ENCODE peak calls at places on chromosomes 13 and 19, in six cellular contexts. One of them, this sample, is unnamed.

GRCh38 chr13:98938801-98939200 is 39.1 kb downstream of the DOCK9 start:
- DNase-seq in stimulated activated CD4-positive, alpha-beta T cell treated with anti-CD3 and anti-CD28 coated beads, TNF-alpha, amount 100 ng/mL, for 24 hours: no peak
- DNase-seq in coronary artery: no peak
- DNase-seq in progenitor cell of endocrine pancreas: no peak
- DNase-seq in pulmonary artery endothelial cell: no peak
- DNase-seq in CD4-positive, alpha-beta T cell: no peak
- DNase-seq in this sample: no peak

GRCh38 chr13:96229356-96229755 is 139.4 kb downstream of the HS6ST3 start:
- DNase-seq in stimulated activated CD4-positive, alpha-beta T cell treated with anti-CD3 and anti-CD28 coated beads, TNF-alpha, amount 100 ng/mL, for 24 hours: no peak
- DNase-seq in CD4-positive, alpha-beta T cell: no peak
- DNase-seq in coronary artery: no peak
- DNase-seq in progenitor cell of endocrine pancreas: no peak
- DNase-seq in pulmonary artery endothelial cell: no peak
- DNase-seq in this sample: no peak

GRCh38 chr13:27559714-27560113 is 60.6 kb downstream of the LNX2 start:
- DNase-seq in stimulated activated CD4-positive, alpha-beta T cell treated with anti-CD3 and anti-CD28 coated beads, TNF-alpha, amount 100 ng/mL, for 24 hours: no peak
- DNase-seq in coronary artery: no peak
- DNase-seq in CD4-positive, alpha-beta T cell: no peak
- DNase-seq in pulmonary artery endothelial cell: no peak
- DNase-seq in progenitor cell of endocrine pancreas: no peak
- DNase-seq in this sample: no peak

GRCh38 chr13:97259787-97260641 is 37.9 kb downstream of the MBNL2 start:
- DNase-seq in CD4-positive, alpha-beta T cell: no peak
- DNase-seq in stimulated activated CD4-positive, alpha-beta T cell treated with anti-CD3 and anti-CD28 coated beads, TNF-alpha, amount 100 ng/mL, for 24 hours: no peak
- DNase-seq in coronary artery: no peak
- DNase-seq in progenitor cell of endocrine pancreas: no peak
- DNase-seq in pulmonary artery endothelial cell: peak; percentile 74
- DNase-seq in this sample: no peak

GRCh38 chr13:28110414-28110813 is 10.0 kb upstream of the FLT3 start:
- DNase-seq in coronary artery: no peak
- DNase-seq in stimulated activated CD4-positive, alpha-beta T cell treated with anti-CD3 and anti-CD28 coated beads, TNF-alpha, amount 100 ng/mL, for 24 hours: no peak
- DNase-seq in CD4-positive, alpha-beta T cell: no peak
- DNase-seq in progenitor cell of endocrine pancreas: no peak
- DNase-seq in pulmonary artery endothelial cell: no peak
- DNase-seq in this sample: no peak

GRCh38 chr13:92573467-92574057 is 653.0 kb upstream of the GPC6 start:
- DNase-seq in CD4-positive, alpha-beta T cell: no peak
- DNase-seq in progenitor cell of endocrine pancreas: no peak
- DNase-seq in pulmonary artery endothelial cell: no peak
- DNase-seq in coronary artery: no peak
- DNase-seq in stimulated activated CD4-positive, alpha-beta T cell treated with anti-CD3 and anti-CD28 coated beads, TNF-alpha, amount 100 ng/mL, for 24 hours: no peak
- DNase-seq in this sample: no peak

GRCh38 chr13:47835470-47836228 is 165.4 kb downstream of the SUCLA2 start:
- DNase-seq in progenitor cell of endocrine pancreas: no peak
- DNase-seq in pulmonary artery endothelial cell: no peak
- DNase-seq in coronary artery: no peak
- DNase-seq in CD4-positive, alpha-beta T cell: no peak
- DNase-seq in stimulated activated CD4-positive, alpha-beta T cell treated with anti-CD3 and anti-CD28 coated beads, TNF-alpha, amount 100 ng/mL, for 24 hours: no peak
- DNase-seq in this sample: no peak

GRCh38 chr19:21396121-21396520 is 812 bp upstream of the ZNF493 start:
- DNase-seq in progenitor cell of endocrine pancreas: no peak
- DNase-seq in coronary artery: no peak
- DNase-seq in stimulated activated CD4-positive, alpha-beta T cell treated with anti-CD3 and anti-CD28 coated beads, TNF-alpha, amount 100 ng/mL, for 24 hours: no peak
- DNase-seq in pulmonary artery endothelial cell: no peak
- DNase-seq in CD4-positive, alpha-beta T cell: no peak
- DNase-seq in this sample: no peak

GRCh38 chr13:43804461-43805070 is 17.8 kb upstream of the ENOX1 start:
- DNase-seq in pulmonary artery endothelial cell: no peak
- DNase-seq in stimulated activated CD4-positive, alpha-beta T cell treated with anti-CD3 and anti-CD28 coated beads, TNF-alpha, amount 100 ng/mL, for 24 hours: no peak
- DNase-seq in CD4-positive, alpha-beta T cell: no peak
- DNase-seq in coronary artery: no peak
- DNase-seq in progenitor cell of endocrine pancreas: no peak
- DNase-seq in this sample: no peak

This sample was measured in mesenteric fat pad.